ENCODE peak calls at places on chromosomes 11 and 22, in nine cellular contexts. H, E, U, L, X, V, T, J and R are unnamed samples.

GRCh38 chr11:120785576-120785975 is 238.3 kb upstream of the TBCEL start:
- DNase-seq in H (no peak), E (no peak), U (no peak), L (no peak), X (no peak), V (no peak), T (no peak), J (no peak), R (no peak)

GRCh38 chr11:63687845-63688244 is 6.5 kb downstream of the RTN3 start:
- DNase-seq in H (no peak), E (no peak), U (no peak), L (no peak), X (no peak), V (no peak), T (no peak), J (no peak), R (no peak)

GRCh38 chr11:120168960-120169681 is 31.2 kb upstream of the TRIM29 start:
- DNase-seq in H (peak; percentile 30), E (peak; percentile 54), U (no peak), L (peak; percentile 66), X (peak; percentile 58), V (peak; percentile 89), T (peak; percentile 90), J (peak; percentile 17), R (peak; percentile 75)

GRCh38 chr22:34334893-34335292 is 414.6 kb upstream of the LARGE1 start:
- DNase-seq in H (no peak), E (peak; percentile 0), U (no peak), L (no peak), X (no peak), V (no peak), T (no peak), J (no peak), R (no peak)

GRCh38 chr11:45163956-45164575 is 17.6 kb downstream of the PRDM11 start:
- DNase-seq in H (no peak), E (no peak), U (peak; percentile 48), L (no peak), X (no peak), V (no peak), T (peak; percentile 46), J (no peak), R (no peak)

GRCh38 chr11:69382131-69383128 is 88.5 kb downstream of the MYEOV start:
- DNase-seq in H (no peak), E (no peak), U (no peak), L (peak; percentile 40), X (no peak), V (peak; percentile 16), T (peak; percentile 76), J (no peak), R (peak; percentile 27)

GRCh38 chr22:35882226-35883027 is 146.2 kb downstream of the RBFOX2 start:
- DNase-seq in H (no peak), E (no peak), U (no peak), L (no peak), X (no peak), V (no peak), T (no peak), J (no peak), R (no peak)

GRCh38 chr11:119696378-119697157 is 32.4 kb downstream of the NECTIN1 start:
- DNase-seq in H (no peak), E (no peak), U (no peak), L (no peak), X (no peak), V (no peak), T (no peak), J (no peak), R (no peak)

GRCh38 chr22:39456262-39457046 is at the start of gene MGAT3:
- DNase-seq in H (no peak), E (peak; percentile 18), U (no peak), L (no peak), X (no peak), V (peak; percentile 71), T (no peak), J (no peak), R (no peak)

GRCh38 chr11:122170815-122171475 is 54.9 kb upstream of the BLID start:
- DNase-seq in H (no peak), E (peak; percentile 56), U (no peak), L (no peak), X (no peak), V (no peak), T (no peak), J (no peak), R (no peak)

GRCh38 chr11:27757953-27758352 is 57.7 kb upstream of the BDNF start:
- DNase-seq in H (no peak), E (no peak), U (peak; percentile 9), L (no peak), X (no peak), V (no peak), T (no peak), J (no peak), R (no peak)

GRCh38 chr11:115178705-115179104 is 325.5 kb downstream of the CADM1 start:
- DNase-seq in H (no peak), E (no peak), U (no peak), L (no peak), X (no peak), V (no peak), T (no peak), J (no peak), R (no peak)

GRCh38 chr11:60500276-60500935 is 7.8 kb downstream of the MS4A12 start:
- DNase-seq in H (no peak), E (no peak), U (no peak), L (no peak), X (no peak), V (no peak), T (no peak), J (no peak), R (no peak)

GRCh38 chr11:72951193-72951592 is 137.0 kb downstream of the ATG16L2 start:
- DNase-seq in H (no peak), E (peak; percentile 22), U (no peak), L (no peak), X (no peak), V (no peak), T (no peak), J (no peak), R (no peak)

GRCh38 chr11:70146895-70147520 is 56.1 kb upstream of the FADD start:
- DNase-seq in H (no peak), E (no peak), U (no peak), L (no peak), X (no peak), V (no peak), T (no peak), J (no peak), R (no peak)

GRCh38 chr11:8646873-8647272 is 35.6 kb downstream of the TRIM66 start:
- DNase-seq in H (no peak), E (no peak), U (no peak), L (no peak), X (no peak), V (no peak), T (no peak), J (no peak), R (no peak)

GRCh38 chr11:110376711-110377324 is 52.9 kb upstream of the FDX1 start:
- DNase-seq in H (peak; percentile 91), E (peak; percentile 87), U (peak; percentile 33), L (peak; percentile 57), X (no peak), V (no peak), T (no peak), J (no peak), R (peak; percentile 82)

GRCh38 chr11:106391771-106392412 is 314.4 kb downstream of the AASDHPPT start:
- DNase-seq in H (no peak), E (no peak), U (no peak), L (no peak), X (no peak), V (no peak), T (no peak), J (no peak), R (no peak)

GRCh38 chr11:2562181-2562581 is 117.4 kb downstream of the KCNQ1 start:
- DNase-seq in H (peak; percentile 76), E (no peak), U (peak; percentile 20), L (no peak), X (no peak), V (peak; percentile 24), T (no peak), J (no peak), R (peak; percentile 76)